ENCODE peak calls at places on chromosomes 13 and 19, in six cellular contexts. One of them, this sample, is unnamed.

GRCh38 chr13:54356849-54357248 is 1328.2 kb downstream of the OLFM4 start:
- DNase-seq in mucosa of descending colon: no peak
- DNase-seq in HCT116: no peak
- DNase-seq in effector memory CD4-positive, alpha-beta T cell: no peak
- DNase-seq in body of pancreas: no peak
- DNase-seq in right lobe of liver: no peak
- DNase-seq in this sample: no peak

GRCh38 chr19:10173527-10173926 is 21.2 kb downstream of the DNMT1 start:
- DNase-seq in effector memory CD4-positive, alpha-beta T cell: no peak
- DNase-seq in right lobe of liver: no peak
- DNase-seq in HCT116: no peak
- DNase-seq in mucosa of descending colon: no peak
- DNase-seq in body of pancreas: no peak
- DNase-seq in this sample: no peak

GRCh38 chr13:39616087-39616694 is 13.2 kb upstream of the LHFPL6 start:
- DNase-seq in mucosa of descending colon: peak; percentile 58
- DNase-seq in effector memory CD4-positive, alpha-beta T cell: no peak
- DNase-seq in HCT116: peak; percentile 44
- DNase-seq in body of pancreas: peak; percentile 40
- DNase-seq in right lobe of liver: no peak
- DNase-seq in this sample: peak; percentile 59

GRCh38 chr19:51799311-51799997 is 4.5 kb downstream of the FPR3 start:
- DNase-seq in body of pancreas: peak; percentile 54
- DNase-seq in right lobe of liver: peak; percentile 74
- DNase-seq in effector memory CD4-positive, alpha-beta T cell: no peak
- DNase-seq in mucosa of descending colon: peak; percentile 59
- DNase-seq in HCT116: no peak
- DNase-seq in this sample: no peak

GRCh38 chr19:28472843-28473242 is 740.1 kb downstream of the UQCRFS1 start:
- DNase-seq in right lobe of liver: peak; percentile 34
- DNase-seq in body of pancreas: peak; percentile 17
- DNase-seq in mucosa of descending colon: peak; percentile 29
- DNase-seq in HCT116: no peak
- DNase-seq in effector memory CD4-positive, alpha-beta T cell: no peak
- DNase-seq in this sample: no peak

GRCh38 chr19:44975444-44975843 is 20.3 kb downstream of the CLPTM1 start:
- DNase-seq in HCT116: no peak
- DNase-seq in body of pancreas: no peak
- DNase-seq in mucosa of descending colon: no peak
- DNase-seq in effector memory CD4-positive, alpha-beta T cell: no peak
- DNase-seq in right lobe of liver: no peak
- DNase-seq in this sample: no peak

GRCh38 chr13:94362411-94362909 is 117.0 kb downstream of the DCT start:
- DNase-seq in body of pancreas: peak; percentile 72
- DNase-seq in HCT116: peak; percentile 68
- DNase-seq in mucosa of descending colon: peak; percentile 74
- DNase-seq in right lobe of liver: no peak
- DNase-seq in effector memory CD4-positive, alpha-beta T cell: peak; percentile 18
- DNase-seq in this sample: peak; percentile 48

GRCh38 chr19:30293051-30293785 is 79.0 kb upstream of the ZNF536 start:
- DNase-seq in right lobe of liver: no peak
- DNase-seq in effector memory CD4-positive, alpha-beta T cell: no peak
- DNase-seq in HCT116: no peak
- DNase-seq in body of pancreas: no peak
- DNase-seq in mucosa of descending colon: no peak
- DNase-seq in this sample: no peak

GRCh38 chr19:10562609-10563008 is 3.2 kb downstream of the KRI1 start:
- DNase-seq in right lobe of liver: no peak
- DNase-seq in body of pancreas: no peak
- DNase-seq in effector memory CD4-positive, alpha-beta T cell: no peak
- DNase-seq in HCT116: no peak
- DNase-seq in mucosa of descending colon: no peak
- DNase-seq in this sample: no peak

GRCh38 chr13:43935878-43936277 is 56.2 kb downstream of the LACC1 start:
- DNase-seq in mucosa of descending colon: no peak
- DNase-seq in HCT116: no peak
- DNase-seq in right lobe of liver: no peak
- DNase-seq in effector memory CD4-positive, alpha-beta T cell: no peak
- DNase-seq in body of pancreas: no peak
- DNase-seq in this sample: no peak

GRCh38 chr13:113113846-113114271 is 8.3 kb downstream of the F7 start:
- DNase-seq in effector memory CD4-positive, alpha-beta T cell: no peak
- DNase-seq in body of pancreas: no peak
- DNase-seq in right lobe of liver: no peak
- DNase-seq in mucosa of descending colon: no peak
- DNase-seq in HCT116: no peak
- DNase-seq in this sample: no peak

GRCh38 chr13:111213964-111214726 is 99.0 kb downstream of the ARHGEF7 start:
- DNase-seq in mucosa of descending colon: peak; percentile 12
- DNase-seq in effector memory CD4-positive, alpha-beta T cell: no peak
- DNase-seq in body of pancreas: no peak
- DNase-seq in right lobe of liver: no peak
- DNase-seq in HCT116: no peak
- DNase-seq in this sample: no peak

GRCh38 chr13:32381539-32381938 is 46.4 kb downstream of the N4BP2L1 start:
- DNase-seq in HCT116: peak; percentile 2
- DNase-seq in right lobe of liver: no peak
- DNase-seq in mucosa of descending colon: peak; percentile 53
- DNase-seq in body of pancreas: peak; percentile 34
- DNase-seq in effector memory CD4-positive, alpha-beta T cell: no peak
- DNase-seq in this sample: no peak

GRCh38 chr13:97253581-97254293 is 31.6 kb downstream of the MBNL2 start:
- DNase-seq in mucosa of descending colon: no peak
- DNase-seq in body of pancreas: no peak
- DNase-seq in effector memory CD4-positive, alpha-beta T cell: no peak
- DNase-seq in right lobe of liver: no peak
- DNase-seq in HCT116: no peak
- DNase-seq in this sample: no peak

GRCh38 chr19:7500811-7501450 is 12.1 kb upstream of the PEX11G start:
- DNase-seq in mucosa of descending colon: peak; percentile 82
- DNase-seq in body of pancreas: peak; percentile 82
- DNase-seq in right lobe of liver: peak; percentile 58
- DNase-seq in effector memory CD4-positive, alpha-beta T cell: no peak
- DNase-seq in HCT116: peak; percentile 78
- DNase-seq in this sample: peak; percentile 57

GRCh38 chr19:18020212-18021067 is 12.5 kb downstream of the ARRDC2 start:
- DNase-seq in HCT116: no peak
- DNase-seq in mucosa of descending colon: peak; percentile 57
- DNase-seq in right lobe of liver: peak; percentile 91
- DNase-seq in body of pancreas: peak; percentile 94
- DNase-seq in effector memory CD4-positive, alpha-beta T cell: no peak
- DNase-seq in this sample: no peak

GRCh38 chr19:7831452-7831851 is 1.4 kb downstream of the EVI5L start:
- DNase-seq in HCT116: peak; percentile 66
- DNase-seq in effector memory CD4-positive, alpha-beta T cell: no peak
- DNase-seq in right lobe of liver: no peak
- DNase-seq in mucosa of descending colon: no peak
- DNase-seq in body of pancreas: no peak
- DNase-seq in this sample: no peak

GRCh38 chr13:44024496-44025155 is 144.9 kb downstream of the LACC1 start:
- DNase-seq in right lobe of liver: no peak
- DNase-seq in effector memory CD4-positive, alpha-beta T cell: no peak
- DNase-seq in mucosa of descending colon: no peak
- DNase-seq in HCT116: no peak
- DNase-seq in body of pancreas: no peak
- DNase-seq in this sample: no peak

GRCh38 chr13:72430923-72431322 is 296.5 kb downstream of the MZT1 start:
- DNase-seq in mucosa of descending colon: no peak
- DNase-seq in effector memory CD4-positive, alpha-beta T cell: no peak
- DNase-seq in body of pancreas: no peak
- DNase-seq in HCT116: no peak
- DNase-seq in right lobe of liver: no peak
- DNase-seq in this sample: no peak

GRCh38 chr19:40747536-40747935 is 2.7 kb downstream of the ACTMAP start:
- DNase-seq in body of pancreas: no peak
- DNase-seq in right lobe of liver: no peak
- DNase-seq in effector memory CD4-positive, alpha-beta T cell: no peak
- DNase-seq in mucosa of descending colon: no peak
- DNase-seq in HCT116: no peak
- DNase-seq in this sample: no peak

GRCh38 chr13:58584610-58585009 is 953.1 kb downstream of the PCDH17 start:
- DNase-seq in body of pancreas: no peak
- DNase-seq in right lobe of liver: no peak
- DNase-seq in effector memory CD4-positive, alpha-beta T cell: no peak
- DNase-seq in mucosa of descending colon: no peak
- DNase-seq in HCT116: no peak
- DNase-seq in this sample: no peak

DNA sequence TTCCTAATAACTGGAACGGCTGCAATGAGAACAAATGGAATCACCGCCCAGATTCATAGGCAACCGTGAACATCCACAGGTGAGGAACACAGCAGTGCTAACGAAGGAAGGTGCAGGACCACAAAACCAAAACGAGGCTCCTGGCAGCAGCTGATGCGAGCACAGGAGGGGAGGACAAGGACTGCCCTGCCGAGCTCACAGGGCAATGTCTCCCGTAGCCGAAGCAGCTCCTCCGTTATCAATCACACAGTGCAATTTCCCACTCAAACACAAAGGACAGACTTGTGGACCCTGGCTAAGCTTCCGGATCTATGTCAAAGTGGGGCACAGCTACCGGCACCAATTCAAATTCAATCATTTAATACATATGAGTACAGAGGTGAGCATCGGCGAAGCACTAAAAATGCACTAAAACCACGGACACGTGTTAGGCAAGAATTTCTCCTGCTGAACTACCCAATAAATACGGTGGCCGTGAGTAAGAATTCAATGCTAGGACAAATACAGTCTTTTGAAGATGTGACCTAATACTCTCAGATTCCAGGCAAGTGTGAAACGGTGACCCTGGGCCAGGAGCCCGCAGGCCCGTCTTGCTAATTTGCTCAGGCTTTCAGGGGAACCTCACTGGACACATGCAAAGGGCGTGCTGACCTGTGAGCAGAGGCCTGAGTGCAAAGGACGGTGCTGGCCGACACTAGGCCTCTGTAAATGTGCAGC is 70.4 kb downstream of the STK24 start:
- DNase-seq in HCT116: no peak
- DNase-seq in body of pancreas: no peak
- DNase-seq in mucosa of descending colon: no peak
- DNase-seq in effector memory CD4-positive, alpha-beta T cell: no peak
- DNase-seq in right lobe of liver: peak; percentile 63
- DNase-seq in this sample: no peak
- H3K4me1 ChIP-seq in HCT116: peaks cover 41% of the 10 kb centered on the region
- H3K4me1 ChIP-seq in body of pancreas: peaks cover 68% of the 10 kb centered on the region
- H3K4me1 ChIP-seq in mucosa of descending colon: peaks cover 70% of the 10 kb centered on the region
- H3K4me1 ChIP-seq in effector memory CD4-positive, alpha-beta T cell: peaks cover 48% of the 10 kb centered on the region
- H3K4me1 ChIP-seq in right lobe of liver: peaks cover 13% of the 10 kb centered on the region
- H3K4me1 ChIP-seq in this sample: peaks cover 59% of the 10 kb centered on the region

GRCh38 chr13:30844548-30845296 is 61.3 kb upstream of the MEDAG start:
- DNase-seq in HCT116: no peak
- DNase-seq in right lobe of liver: no peak
- DNase-seq in body of pancreas: no peak
- DNase-seq in effector memory CD4-positive, alpha-beta T cell: no peak
- DNase-seq in mucosa of descending colon: no peak
- DNase-seq in this sample: no peak

GRCh38 chr13:30840515-30840914 is 65.6 kb upstream of the MEDAG start:
- DNase-seq in right lobe of liver: no peak
- DNase-seq in mucosa of descending colon: no peak
- DNase-seq in HCT116: no peak
- DNase-seq in body of pancreas: no peak
- DNase-seq in effector memory CD4-positive, alpha-beta T cell: no peak
- DNase-seq in this sample: no peak

GRCh38 chr13:30837227-30838159 is 68.6 kb upstream of the MEDAG start:
- DNase-seq in right lobe of liver: no peak
- DNase-seq in effector memory CD4-positive, alpha-beta T cell: no peak
- DNase-seq in HCT116: no peak
- DNase-seq in mucosa of descending colon: no peak
- DNase-seq in body of pancreas: no peak
- DNase-seq in this sample: no peak

GRCh38 chr13:30843548-30843947 is 62.5 kb upstream of the MEDAG start:
- DNase-seq in mucosa of descending colon: no peak
- DNase-seq in body of pancreas: no peak
- DNase-seq in effector memory CD4-positive, alpha-beta T cell: no peak
- DNase-seq in HCT116: no peak
- DNase-seq in right lobe of liver: no peak
- DNase-seq in this sample: no peak

DNA sequence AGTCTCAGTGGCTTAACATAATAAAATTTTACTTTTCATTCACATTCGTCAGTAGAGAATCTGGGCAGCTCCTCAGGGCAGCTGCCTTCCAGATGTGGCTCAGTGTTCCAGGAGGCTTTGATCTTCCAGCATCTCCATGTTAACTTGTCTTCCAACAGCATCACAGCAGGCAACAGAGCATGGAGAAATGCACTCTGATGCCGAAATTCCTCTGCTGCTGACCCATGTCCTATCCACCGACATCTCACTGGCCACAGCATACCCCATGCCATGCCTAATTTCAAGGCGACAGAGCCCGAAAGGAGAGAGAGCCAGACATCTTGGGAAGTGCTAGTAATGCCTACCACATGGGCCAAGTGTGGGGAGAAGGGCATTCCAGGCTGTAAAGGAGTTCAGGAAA is 64.9 kb upstream of the MEDAG start:
- DNase-seq in HCT116: no peak
- DNase-seq in effector memory CD4-positive, alpha-beta T cell: no peak
- DNase-seq in mucosa of descending colon: no peak
- DNase-seq in right lobe of liver: no peak
- DNase-seq in body of pancreas: no peak
- DNase-seq in this sample: no peak
- H3K4me1 ChIP-seq in HCT116: no peaks in the 10 kb centered on the region
- H3K4me1 ChIP-seq in effector memory CD4-positive, alpha-beta T cell: peaks cover 7% of the 10 kb centered on the region
- H3K4me1 ChIP-seq in mucosa of descending colon: no peaks in the 10 kb centered on the region
- H3K4me1 ChIP-seq in right lobe of liver: no peaks in the 10 kb centered on the region
- H3K4me1 ChIP-seq in body of pancreas: no peaks in the 10 kb centered on the region
- H3K4me1 ChIP-seq in this sample: no peaks in the 10 kb centered on the region

GRCh38 chr19:3538965-3539742 is at the start of gene TEKTIP1:
- DNase-seq in right lobe of liver: no peak
- DNase-seq in mucosa of descending colon: no peak
- DNase-seq in HCT116: no peak
- DNase-seq in body of pancreas: no peak
- DNase-seq in effector memory CD4-positive, alpha-beta T cell: no peak
- DNase-seq in this sample: no peak

GRCh38 chr19:3538258-3538929 is 580 bp upstream of the TEKTIP1 start:
- DNase-seq in HCT116: no peak
- DNase-seq in mucosa of descending colon: no peak
- DNase-seq in effector memory CD4-positive, alpha-beta T cell: no peak
- DNase-seq in body of pancreas: no peak
- DNase-seq in right lobe of liver: no peak
- DNase-seq in this sample: no peak

GRCh38 chr19:3537101-3537437 is 1.9 kb upstream of the TEKTIP1 start:
- DNase-seq in HCT116: no peak
- DNase-seq in effector memory CD4-positive, alpha-beta T cell: no peak
- DNase-seq in mucosa of descending colon: no peak
- DNase-seq in right lobe of liver: no peak
- DNase-seq in body of pancreas: no peak
- DNase-seq in this sample: no peak

GRCh38 chr19:3537438-3538240 is 1.3 kb upstream of the TEKTIP1 start:
- DNase-seq in body of pancreas: no peak
- DNase-seq in mucosa of descending colon: no peak
- DNase-seq in HCT116: no peak
- DNase-seq in right lobe of liver: no peak
- DNase-seq in effector memory CD4-positive, alpha-beta T cell: no peak
- DNase-seq in this sample: no peak

GRCh38 chr19:3539743-3540118 is 757 bp downstream of the TEKTIP1 start:
- DNase-seq in HCT116: no peak
- DNase-seq in right lobe of liver: no peak
- DNase-seq in mucosa of descending colon: no peak
- DNase-seq in body of pancreas: no peak
- DNase-seq in effector memory CD4-positive, alpha-beta T cell: no peak
- DNase-seq in this sample: no peak
- H3K4me1 ChIP-seq in HCT116: peaks cover 3% of the 10 kb centered on the region
- H3K4me1 ChIP-seq in right lobe of liver: no peaks in the 10 kb centered on the region
- H3K4me1 ChIP-seq in mucosa of descending colon: no peaks in the 10 kb centered on the region
- H3K4me1 ChIP-seq in body of pancreas: no peaks in the 10 kb centered on the region
- H3K4me1 ChIP-seq in effector memory CD4-positive, alpha-beta T cell: no peaks in the 10 kb centered on the region
- H3K4me1 ChIP-seq in this sample: no peaks in the 10 kb centered on the region

GRCh38 chr19:3512562-3512961 is 6.5 kb downstream of the FZR1 start:
- DNase-seq in body of pancreas: no peak
- DNase-seq in right lobe of liver: no peak
- DNase-seq in HCT116: no peak
- DNase-seq in mucosa of descending colon: no peak
- DNase-seq in effector memory CD4-positive, alpha-beta T cell: no peak
- DNase-seq in this sample: no peak
- H3K4me1 ChIP-seq in body of pancreas: peaks cover 35% of the 10 kb centered on the region
- H3K4me1 ChIP-seq in right lobe of liver: no peaks in the 10 kb centered on the region
- H3K4me1 ChIP-seq in HCT116: peaks cover 16% of the 10 kb centered on the region
- H3K4me1 ChIP-seq in mucosa of descending colon: peaks cover 8% of the 10 kb centered on the region
- H3K4me1 ChIP-seq in effector memory CD4-positive, alpha-beta T cell: peaks cover 13% of the 10 kb centered on the region
- H3K4me1 ChIP-seq in this sample: peaks cover 39% of the 10 kb centered on the region

This sample was measured in CD4-positive, CD25-positive, alpha-beta regulatory T cell.